ENCODE peak calls at places on chromosomes 6 and 20, in eight cellular contexts. Y is CD4-positive, alpha-beta T cell; U is GM12865; H is colonic mucosa; T is mesothelial cell of epicardium; E is uterus; X is fibroblast of lung; Q is A673. S is an unnamed sample.

GRCh38 chr6:54910326-54910952 is 63.9 kb downstream of the FAM83B start:
- DNase-seq in Y (no peak), U (no peak), H (peak), T (peak), E (no peak), X (peak), Q (peak), S (no peak)

GRCh38 chr6:15434263-15434662 is 188.4 kb downstream of the JARID2 start:
- DNase-seq in Y (no peak), U (peak), H (no peak), T (no peak), E (no peak), X (no peak), Q (peak), S (no peak)

GRCh38 chr6:28944412-28945006 is 20.7 kb upstream of the TRIM27 start:
- DNase-seq in Y (peak), U (peak), H (peak), T (peak), E (peak), X (peak), Q (peak), S (peak)

GRCh38 chr6:36312854-36313627 is 23.6 kb downstream of the BNIP5 start:
- DNase-seq in Y (no peak), U (peak), H (no peak), T (no peak), E (no peak), X (no peak), Q (no peak), S (peak)

GRCh38 chr20:26243731-26244130 is 547.1 kb upstream of the ZNF337 start:
- DNase-seq in Y (no peak), U (no peak), H (no peak), T (no peak), E (no peak), X (no peak), Q (no peak), S (no peak)

GRCh38 chr20:41086402-41087324 is 50.7 kb upstream of the PLCG1 start:
- DNase-seq in Y (no peak), U (no peak), H (no peak), T (no peak), E (no peak), X (no peak), Q (peak), S (no peak)

GRCh38 chr20:37543828-37544227 is 16.2 kb upstream of the BLCAP start:
- DNase-seq in Y (no peak), U (no peak), H (no peak), T (no peak), E (no peak), X (peak), Q (peak), S (no peak)

GRCh38 chr6:43764767-43765166 is 5.2 kb upstream of the VEGFA start:
- DNase-seq in Y (no peak), U (no peak), H (no peak), T (no peak), E (no peak), X (no peak), Q (no peak), S (no peak)

GRCh38 chr20:53815509-53815908 is 221.9 kb upstream of the ZNF217 start:
- DNase-seq in Y (no peak), U (no peak), H (no peak), T (no peak), E (no peak), X (no peak), Q (no peak), S (no peak)

GRCh38 chr6:15110721-15111354 is 135.0 kb upstream of the JARID2 start:
- DNase-seq in Y (no peak), U (no peak), H (no peak), T (no peak), E (no peak), X (peak), Q (peak), S (no peak)

GRCh38 chr6:136334465-136334846 is 44.8 kb upstream of the BCLAF1 start:
- DNase-seq in Y (no peak), U (no peak), H (no peak), T (no peak), E (no peak), X (no peak), Q (no peak), S (no peak)

GRCh38 chr20:5171074-5171789 is 44.4 kb downstream of the CDS2 start:
- DNase-seq in Y (no peak), U (no peak), H (no peak), T (no peak), E (peak), X (no peak), Q (no peak), S (no peak)

GRCh38 chr6:7155871-7156579 is 48.3 kb downstream of the RREB1 start:
- DNase-seq in Y (no peak), U (peak), H (no peak), T (no peak), E (no peak), X (no peak), Q (no peak), S (peak)

GRCh38 chr6:11373208-11373607 is 140.7 kb upstream of the NEDD9 start:
- DNase-seq in Y (no peak), U (no peak), H (no peak), T (no peak), E (no peak), X (no peak), Q (no peak), S (no peak)

GRCh38 chr6:148771212-148771601 is 24.4 kb downstream of the UST start:
- DNase-seq in Y (no peak), U (no peak), H (peak), T (no peak), E (no peak), X (no peak), Q (no peak), S (no peak)

GRCh38 chr20:6008254-6008653 is 45.6 kb downstream of the LRRN4 start:
- DNase-seq in Y (no peak), U (no peak), H (peak), T (no peak), E (peak), X (peak), Q (peak), S (no peak)

GRCh38 chr6:20202070-20202658 is 10.1 kb downstream of the MBOAT1 start:
- DNase-seq in Y (no peak), U (peak), H (no peak), T (no peak), E (no peak), X (peak), Q (no peak), S (peak)

GRCh38 chr6:16929814-16930213 is 168.6 kb upstream of the ATXN1 start:
- DNase-seq in Y (no peak), U (no peak), H (no peak), T (no peak), E (no peak), X (peak), Q (peak), S (no peak)

GRCh38 chr6:108598316-108598863 is 37.7 kb downstream of the FOXO3 start:
- DNase-seq in Y (no peak), U (peak), H (no peak), T (no peak), E (no peak), X (peak), Q (no peak), S (peak)

DNA sequence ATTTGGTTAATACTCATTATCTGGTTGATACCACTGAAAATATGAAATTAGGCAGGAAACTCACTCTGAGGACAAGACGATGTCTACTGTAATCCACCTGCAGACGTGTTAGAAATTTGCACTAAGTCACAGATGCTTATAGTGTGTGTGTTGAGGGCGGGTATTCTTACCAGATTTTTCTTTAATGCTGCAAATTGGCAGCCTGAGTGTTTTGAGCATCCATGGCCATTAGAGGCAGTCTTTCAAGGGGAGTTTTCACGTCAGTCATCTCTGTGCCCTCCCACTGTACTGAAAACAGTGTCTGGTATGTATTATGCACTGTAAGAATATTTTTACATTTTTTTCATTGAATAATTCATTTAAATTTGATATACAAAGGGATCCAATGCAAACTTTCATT is 266.5 kb upstream of the QKI start:
- DNase-seq in Y (no peak), U (no peak), H (no peak), T (no peak), E (no peak), X (no peak), Q (no peak), S (no peak)
- TF ChIP-seq CTCF in Y (no peak), U (no peak), H (no peak), T (no peak), E (no peak), X (no peak), Q (peak), S (no peak)

GRCh38 chr6:103105686-103106085 is 1712.2 kb downstream of the GRIK2 start:
- DNase-seq in Y (no peak), U (no peak), H (no peak), T (no peak), E (no peak), X (no peak), Q (no peak), S (no peak)

GRCh38 chr6:103113416-103113815 is 1719.9 kb downstream of the GRIK2 start:
- DNase-seq in Y (no peak), U (no peak), H (no peak), T (no peak), E (no peak), X (no peak), Q (no peak), S (no peak)

DNA sequence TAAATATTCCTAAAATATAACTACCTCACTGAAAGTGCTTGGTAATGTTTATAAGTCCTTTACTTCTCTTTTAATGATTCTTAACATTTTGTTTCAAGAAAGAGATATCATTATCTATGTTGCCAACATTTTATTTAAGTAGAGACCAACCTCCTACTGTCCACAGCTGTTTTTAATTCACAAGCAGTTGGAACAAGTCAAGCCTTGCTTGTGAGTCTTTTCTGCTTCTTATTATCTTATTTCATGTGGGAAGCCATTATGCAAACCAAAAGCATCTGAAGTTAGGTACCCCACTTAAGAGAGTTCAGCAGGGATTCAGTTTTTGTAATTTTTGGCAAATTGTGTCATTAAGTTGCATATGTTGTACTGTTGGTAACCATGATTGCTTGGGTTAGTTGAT is 1714.5 kb downstream of the GRIK2 start:
- DNase-seq in Y (no peak), U (no peak), H (no peak), T (no peak), E (no peak), X (no peak), Q (peak), S (no peak)
- TF ChIP-seq CTCF in Y (no peak), U (no peak), H (no peak), T (no peak), E (no peak), X (no peak), Q (no peak), S (no peak)

GRCh38 chr6:33367009-33367714 is 24.5 kb upstream of the KIFC1 start:
- DNase-seq in Y (no peak), U (no peak), H (no peak), T (no peak), E (no peak), X (no peak), Q (no peak), S (no peak)
- TF ChIP-seq CTCF in Y (no peak), U (no peak), H (no peak), T (no peak), E (no peak), X (no peak), Q (no peak), S (no peak)

GRCh38 chr6:75124085-75124484 is 81.8 kb downstream of the COL12A1 start:
- DNase-seq in Y (no peak), U (no peak), H (no peak), T (no peak), E (no peak), X (no peak), Q (no peak), S (no peak)
- TF ChIP-seq CTCF in Y (no peak), U (no peak), H (no peak), T (no peak), E (no peak), X (no peak), Q (no peak), S (no peak)

DNA sequence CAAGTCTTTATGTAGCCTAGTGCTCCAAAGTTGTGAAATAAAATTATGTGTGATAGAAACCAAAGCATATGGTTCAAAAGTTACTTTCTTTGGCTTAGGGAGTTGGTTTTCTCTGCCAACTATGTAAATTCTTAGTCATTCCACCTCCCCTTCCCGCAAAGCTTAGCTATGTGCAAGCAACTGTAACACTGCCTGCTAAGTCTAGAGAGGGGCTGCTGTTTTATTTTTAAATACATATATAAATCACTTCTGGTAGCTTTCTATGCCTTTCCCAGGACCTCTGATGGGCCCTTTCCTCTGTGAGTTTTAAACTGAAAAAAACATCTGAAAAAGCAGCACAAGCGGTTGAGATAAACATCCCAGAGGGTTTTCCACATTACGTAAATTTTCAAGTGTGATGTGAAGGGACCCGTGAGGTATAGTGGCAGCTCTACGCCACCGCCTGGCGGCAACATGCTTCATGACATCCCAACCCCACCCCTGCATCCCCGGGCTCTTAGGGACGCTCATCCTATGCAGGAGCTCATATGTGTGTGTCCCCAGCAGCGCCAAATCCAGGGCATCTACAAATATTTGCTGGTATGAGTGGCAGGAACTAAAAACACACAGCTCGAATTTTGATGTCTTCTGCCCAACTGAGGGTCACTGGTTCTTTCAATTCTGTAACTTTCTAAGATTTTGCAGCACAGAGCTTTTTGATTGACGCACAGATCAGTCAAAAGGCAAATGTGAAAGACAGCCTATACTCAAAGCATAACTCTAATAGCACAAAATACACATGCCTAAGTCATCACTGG is 12.8 kb downstream of the SAYSD1 start:
- DNase-seq in Y (no peak), U (peak), H (no peak), T (peak), E (no peak), X (peak), Q (no peak), S (peak)
- TF ChIP-seq CTCF in Y (peak), U (peak), H (no peak), T (peak), E (no peak), X (peak), Q (peak), S (peak)

DNA sequence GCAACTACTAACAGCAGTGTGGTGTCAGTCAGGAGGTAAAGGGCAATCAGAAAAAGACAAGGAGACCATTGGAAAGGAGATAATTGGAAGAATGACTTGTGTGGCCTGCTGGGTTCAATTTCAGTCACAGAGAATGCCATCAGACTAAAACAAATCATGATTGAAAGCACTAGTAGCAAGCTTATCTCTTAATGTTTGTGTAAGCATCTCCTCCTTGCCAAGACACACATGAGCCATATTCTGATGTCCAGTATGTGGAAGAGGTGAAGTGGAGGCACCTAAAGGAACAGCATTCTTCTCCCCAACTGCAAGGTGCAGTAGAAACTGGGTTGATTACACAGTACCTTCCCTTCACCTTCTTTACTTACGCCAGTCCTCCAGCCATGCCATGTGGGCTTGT is 287.5 kb downstream of the ZFAND3 start:
- DNase-seq in Y (no peak), U (no peak), H (no peak), T (no peak), E (no peak), X (no peak), Q (no peak), S (no peak)
- TF ChIP-seq CTCF in Y (no peak), U (no peak), H (no peak), T (no peak), E (no peak), X (no peak), Q (no peak), S (no peak)

GRCh38 chr6:91081452-91082067 is 494.7 kb upstream of the MAP3K7 start:
- DNase-seq in Y (no peak), U (peak), H (no peak), T (no peak), E (no peak), X (peak), Q (peak), S (peak)
- TF ChIP-seq CTCF in Y (peak), U (peak), H (peak), T (peak), E (peak), X (peak), Q (peak), S (peak)